ENCODE peak calls at places on chromosomes 11 and 22, in five cellular contexts. I, E, T, Y and A are unnamed samples.

GRCh38 chr11:62804310-62805043 is 763 bp downstream of the NXF1 start:
- DNase-seq in T (peak), E (peak), Y (no peak), I (peak), A (no peak)

GRCh38 chr11:96303980-96304379 is 39.0 kb downstream of the MAML2 start:
- DNase-seq in E (no peak), Y (no peak), I (no peak), T (peak), A (no peak)

GRCh38 chr11:79335681-79336080 is 105.1 kb downstream of the TENM4 start:
- DNase-seq in Y (no peak), I (no peak), E (no peak), T (no peak), A (no peak)

GRCh38 chr22:30221121-30221992 is 25.2 kb downstream of the LIF start:
- DNase-seq in I (no peak), Y (no peak), E (peak), T (no peak), A (no peak)

GRCh38 chr11:21105196-21105917 is 436.0 kb downstream of the NELL1 start:
- DNase-seq in Y (no peak), E (no peak), I (no peak), T (no peak), A (no peak)

GRCh38 chr22:29531419-29531818 is 22.1 kb downstream of the THOC5 start:
- DNase-seq in Y (no peak), I (no peak), T (no peak), E (no peak), A (no peak)

GRCh38 chr11:93921695-93922468 is 71.5 kb upstream of the VSTM5 start:
- DNase-seq in E (peak), I (peak), Y (no peak), T (peak), A (no peak)

GRCh38 chr11:119378851-119379465 is 2.5 kb downstream of the USP2 start:
- DNase-seq in I (no peak), E (peak), T (no peak), Y (no peak), A (no peak)

GRCh38 chr11:107898270-107898669 is 30.0 kb upstream of the RAB39A start:
- DNase-seq in T (peak), I (peak), Y (no peak), E (peak), A (no peak)

GRCh38 chr22:37806409-37807338 is 1.1 kb upstream of the GCAT start:
- DNase-seq in E (no peak), Y (no peak), I (peak), T (peak), A (no peak)

GRCh38 chr22:41401781-41402648 is 20.3 kb downstream of the TEF start:
- DNase-seq in T (peak), I (peak), E (no peak), Y (peak), A (peak)

DNA sequence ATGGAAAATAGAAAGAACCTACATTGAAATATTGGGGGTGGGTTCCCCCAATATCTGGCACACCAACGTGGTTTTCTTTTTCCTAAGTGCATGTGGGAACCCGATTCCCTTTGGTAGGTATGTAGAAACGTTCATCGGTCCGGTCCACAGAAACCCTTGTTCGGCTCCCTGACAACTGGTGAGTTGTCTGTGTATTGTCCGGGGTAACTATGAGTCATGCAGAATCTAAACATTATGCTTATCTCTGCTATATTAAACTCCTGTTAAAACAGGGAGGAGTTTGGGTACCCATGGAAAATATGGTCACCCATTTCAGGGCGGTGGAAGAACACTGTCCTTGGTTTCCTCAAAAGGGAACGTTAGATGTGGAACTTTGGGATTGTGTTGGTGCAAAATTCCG is 25.1 kb upstream of the ALDH3B2 start:
- DNase-seq in Y (no peak), T (no peak), I (no peak), E (no peak), A (no peak)
- TF ChIP-seq CTCF in Y (no peak), T (no peak), I (no peak), E (no peak), A (no peak)

DNA sequence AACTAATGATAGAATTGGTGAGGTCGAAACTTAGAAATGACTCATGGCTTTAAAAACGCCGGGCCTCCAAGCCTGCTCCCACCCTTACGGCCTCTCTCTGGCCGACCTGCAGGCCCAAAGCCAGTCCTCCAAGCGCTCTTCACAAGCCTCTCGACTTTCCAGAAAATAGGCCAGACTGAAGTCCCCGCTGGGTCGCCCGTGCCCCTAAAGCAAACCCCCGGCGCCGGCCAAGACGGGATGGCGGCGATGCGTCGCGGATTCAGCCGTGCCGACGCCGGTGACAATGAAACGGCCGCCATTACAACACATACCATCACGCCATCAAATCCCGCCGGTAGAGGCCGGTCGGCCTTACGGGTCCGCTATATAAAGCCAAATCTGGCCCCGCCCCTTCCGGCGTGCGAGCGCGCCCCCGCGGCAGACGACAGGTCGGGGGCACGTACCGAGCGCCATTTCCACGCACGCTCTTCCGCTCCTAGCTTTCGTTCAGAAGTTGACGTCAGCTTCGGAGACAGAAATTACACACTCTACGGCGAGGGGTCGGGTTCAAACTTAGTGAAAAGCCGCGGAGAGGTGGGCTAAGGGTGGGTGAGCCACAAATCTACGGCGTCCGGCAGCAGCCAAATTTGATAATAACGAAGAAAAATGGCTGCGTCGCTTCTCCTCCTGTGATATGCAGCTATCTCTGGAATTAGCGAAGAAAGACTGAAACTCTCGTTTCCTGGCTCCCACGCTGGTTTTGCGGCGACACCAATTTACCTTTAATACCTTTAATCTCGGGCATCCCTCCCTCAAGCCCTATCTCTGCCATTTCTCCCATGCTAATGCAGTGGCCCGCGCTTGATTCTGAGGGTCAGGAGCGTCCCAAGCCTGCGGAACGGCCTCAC is at the start of gene RPL3:
- DNase-seq in Y (peak), T (peak), E (peak), I (peak), A (peak)
- TF ChIP-seq CTCF in Y (peak), T (no peak), E (peak), I (no peak), A (peak)

GRCh38 chr11:4830909-4831308 is 9.8 kb downstream of the OR51F2 start:
- DNase-seq in Y (no peak), T (no peak), I (no peak), E (no peak), A (no peak)

GRCh38 chr11:4825132-4825531 is 4.0 kb downstream of the OR51F2 start:
- DNase-seq in E (no peak), Y (no peak), T (no peak), I (no peak), A (no peak)

GRCh38 chr11:4821021-4821420 is at the start of gene OR51F2:
- DNase-seq in T (no peak), I (no peak), E (no peak), Y (no peak), A (no peak)

GRCh38 chr11:4826425-4826824 is 5.3 kb downstream of the OR51F2 start:
- DNase-seq in I (peak), Y (no peak), T (no peak), E (no peak), A (no peak)
- TF ChIP-seq CTCF in I (no peak), Y (peak), T (no peak), E (peak), A (peak)

DNA sequence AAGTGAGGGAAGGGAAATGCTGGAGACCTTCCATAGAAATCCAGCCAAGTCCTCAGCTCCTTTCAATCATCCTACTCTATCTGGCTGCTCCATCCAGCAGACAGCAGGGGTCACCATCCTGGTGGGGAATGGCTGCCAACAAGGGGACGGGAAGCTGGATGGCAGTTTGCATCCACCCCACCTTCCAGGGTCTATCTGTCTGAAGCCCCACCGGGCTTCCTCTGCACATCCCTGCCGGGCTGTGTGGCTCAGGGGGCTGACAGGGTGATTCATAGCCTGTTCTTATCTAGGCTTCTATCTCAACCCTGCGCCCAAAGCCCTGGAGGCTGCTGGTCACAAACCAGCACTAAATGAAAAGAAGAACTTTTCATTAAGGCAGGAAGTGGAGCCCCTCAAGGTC is 1.1 kb downstream of the SYTL2 start:
- DNase-seq in T (peak), I (no peak), E (no peak), Y (no peak), A (no peak)
- TF ChIP-seq CTCF in T (no peak), I (peak), E (no peak), Y (no peak), A (no peak)

GRCh38 chr11:111916768-111917167 is 1.9 kb upstream of the C11orf52 start:
- DNase-seq in I (no peak), T (no peak), Y (no peak), E (no peak), A (no peak)

GRCh38 chr11:111913031-111913861 is 712 bp downstream of the HSPB2 start:
- DNase-seq in T (no peak), Y (no peak), I (peak), E (no peak), A (peak)

GRCh38 chr11:111911563-111912401 is at the start of gene CRYAB:
- DNase-seq in Y (peak), I (peak), E (no peak), T (no peak), A (peak)

GRCh38 chr11:111912535-111912934 is at the start of gene HSPB2:
- DNase-seq in T (no peak), E (no peak), I (no peak), Y (peak), A (peak)

DNA sequence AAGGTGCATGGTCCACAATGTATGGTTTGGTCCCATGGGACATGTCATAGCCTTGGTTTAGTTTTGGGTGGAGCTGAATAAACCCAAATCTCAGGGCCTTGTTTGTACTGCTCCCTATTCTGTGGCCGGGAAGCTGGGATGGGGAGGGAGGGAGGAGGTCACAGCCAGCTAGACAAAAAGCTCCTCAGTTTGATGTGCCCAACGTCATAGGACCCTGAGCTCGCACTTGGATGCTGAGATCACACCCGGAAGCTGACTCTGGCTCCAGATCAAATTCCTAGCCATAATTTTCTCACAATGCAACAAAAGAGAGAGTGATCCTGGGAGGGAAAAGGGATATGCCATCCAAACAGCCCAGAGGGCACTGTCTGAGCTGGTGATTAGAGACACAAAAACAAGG is 1.5 kb downstream of the HSPB2 start:
- DNase-seq in Y (no peak), I (peak), E (no peak), T (peak), A (no peak)
- TF ChIP-seq CTCF in Y (no peak), I (no peak), E (no peak), T (no peak), A (no peak)

GRCh38 chr22:23911318-23911980 is 17.3 kb downstream of the MIF start:
- DNase-seq in T (no peak), I (no peak), Y (no peak), E (no peak), A (no peak)
- TF ChIP-seq CTCF in T (no peak), I (no peak), Y (no peak), E (no peak), A (no peak)

GRCh38 chr22:33699176-33699575 is 221.1 kb downstream of the LARGE1 start:
- DNase-seq in E (no peak), Y (no peak), I (peak), T (no peak), A (no peak)
- TF ChIP-seq CTCF in E (no peak), Y (no peak), I (no peak), T (no peak), A (no peak)